ENCODE peak calls at places on chromosomes 2 and 18, in five cellular contexts. B is sigmoid colon, U is gastrocnemius medialis, Y is left ventricle myocardium inferior, V is colonic mucosa. I is an unnamed sample.

GRCh38 chr2:217995741-217996141 is 7.1 kb downstream of the TNS1 start:
- DNase-seq in Y (peak), B (no peak), U (peak), V (peak), I (peak)

GRCh38 chr2:159098815-159099455 is 130.5 kb downstream of the TANC1 start:
- DNase-seq in V (no peak), B (no peak), U (no peak), Y (no peak), I (no peak)

GRCh38 chr18:23229472-23229871 is 94.2 kb downstream of the CABLES1 start:
- DNase-seq in Y (no peak), V (no peak), B (no peak), U (no peak), I (no peak)

GRCh38 chr2:66573866-66574265 is 138.9 kb downstream of the MEIS1 start:
- DNase-seq in U (no peak), B (no peak), V (no peak), Y (no peak), I (no peak)

GRCh38 chr2:129181433-129181832 is 798.0 kb upstream of the RAB6C start:
- DNase-seq in V (no peak), U (no peak), Y (no peak), B (no peak), I (no peak)

GRCh38 chr2:60119778-60120177 is 433.7 kb downstream of the BCL11A start:
- DNase-seq in U (no peak), Y (no peak), V (no peak), B (no peak), I (no peak)

GRCh38 chr2:144275340-144275739 is 244.6 kb downstream of the ZEB2 start:
- DNase-seq in B (no peak), U (no peak), Y (no peak), V (no peak), I (no peak)

GRCh38 chr2:118954297-118955060 is 12.5 kb downstream of the MARCO start:
- DNase-seq in B (no peak), U (no peak), V (no peak), Y (no peak), I (no peak)

GRCh38 chr2:228777855-228778355 is 493.2 kb downstream of the PID1 start:
- DNase-seq in U (no peak), B (no peak), V (no peak), Y (no peak), I (no peak)

GRCh38 chr2:98477036-98477435 is 32.4 kb downstream of the INPP4A start:
- DNase-seq in U (no peak), B (peak), Y (no peak), V (no peak), I (no peak)

GRCh38 chr2:160494243-160494642 is 636 bp upstream of the RBMS1 start:
- DNase-seq in V (no peak), U (no peak), B (no peak), Y (no peak), I (no peak)

GRCh38 chr2:7014201-7014640 is 97.0 kb downstream of the RNF144A start:
- DNase-seq in Y (no peak), U (no peak), V (no peak), B (no peak), I (no peak)

GRCh38 chr2:241391892-241392665 is 36.0 kb downstream of the FARP2 start:
- DNase-seq in B (no peak), U (no peak), Y (no peak), V (peak), I (no peak)

GRCh38 chr2:46179037-46179621 is 118.1 kb upstream of the EPAS1 start:
- DNase-seq in Y (peak), V (no peak), B (peak), U (peak), I (peak)

GRCh38 chr2:64591188-64591587 is 62.5 kb downstream of the SERTAD2 start:
- DNase-seq in Y (no peak), B (no peak), V (no peak), U (no peak), I (no peak)

GRCh38 chr2:145258903-145259579 is 739.1 kb upstream of the ZEB2 start:
- DNase-seq in V (no peak), U (no peak), B (no peak), Y (no peak), I (no peak)

GRCh38 chr2:177282101-177282573 is 17.6 kb upstream of the NFE2L2 start:
- DNase-seq in Y (peak), V (no peak), U (peak), B (no peak), I (no peak)

GRCh38 chr2:182522428-182522896 is 95.6 kb upstream of the PDE1A start:
- DNase-seq in V (no peak), U (no peak), Y (no peak), B (no peak), I (no peak)

GRCh38 chr2:25078171-25079049 is 36.5 kb downstream of the EFR3B start:
- DNase-seq in U (no peak), V (no peak), Y (no peak), B (peak), I (no peak)

GRCh38 chr2:66478729-66479316 is 43.9 kb downstream of the MEIS1 start:
- DNase-seq in Y (no peak), U (no peak), B (no peak), V (no peak), I (no peak)

GRCh38 chr18:79916546-79917350 is 34.7 kb downstream of the SLC66A2 start:
- DNase-seq in U (peak), V (no peak), B (peak), Y (no peak), I (peak)

GRCh38 chr2:98560256-98560771 is 48.0 kb downstream of the COA5 start:
- DNase-seq in V (no peak), B (peak), U (peak), Y (peak), I (peak)

GRCh38 chr2:108938069-108938710 is 50.8 kb downstream of the EDAR start:
- DNase-seq in B (no peak), U (no peak), Y (no peak), V (no peak), I (peak)

GRCh38 chr2:64654063-64654811 is 524 bp upstream of the SERTAD2 start:
- DNase-seq in V (peak), Y (peak), U (peak), B (peak), I (peak)

GRCh38 chr18:49591775-49592174 is 29.9 kb downstream of the LIPG start:
- DNase-seq in V (peak), B (no peak), U (no peak), Y (no peak), I (no peak)

GRCh38 chr2:31524592-31524991 is 56.1 kb downstream of the SRD5A2 start:
- DNase-seq in U (no peak), Y (no peak), B (no peak), V (no peak), I (no peak)

GRCh38 chr2:42976400-42976799 is 184.0 kb upstream of the HAAO start:
- DNase-seq in B (peak), U (no peak), V (no peak), Y (no peak), I (peak)

GRCh38 chr2:42973771-42974170 is 181.4 kb upstream of the HAAO start:
- DNase-seq in U (no peak), B (peak), Y (no peak), V (no peak), I (no peak)

GRCh38 chr2:42974303-42974696 is 181.9 kb upstream of the HAAO start:
- DNase-seq in B (peak), V (no peak), U (no peak), Y (no peak), I (peak)

GRCh38 chr2:42974697-42975357 is 182.4 kb upstream of the HAAO start:
- DNase-seq in U (peak), B (peak), V (peak), Y (peak), I (peak)

GRCh38 chr2:42975358-42975717 is 183.0 kb upstream of the HAAO start:
- DNase-seq in V (no peak), U (no peak), B (peak), Y (no peak), I (peak)
- H3K4me3 ChIP-seq in V (peak), U (peak), B (peak), Y (peak), I (peak)

DNA sequence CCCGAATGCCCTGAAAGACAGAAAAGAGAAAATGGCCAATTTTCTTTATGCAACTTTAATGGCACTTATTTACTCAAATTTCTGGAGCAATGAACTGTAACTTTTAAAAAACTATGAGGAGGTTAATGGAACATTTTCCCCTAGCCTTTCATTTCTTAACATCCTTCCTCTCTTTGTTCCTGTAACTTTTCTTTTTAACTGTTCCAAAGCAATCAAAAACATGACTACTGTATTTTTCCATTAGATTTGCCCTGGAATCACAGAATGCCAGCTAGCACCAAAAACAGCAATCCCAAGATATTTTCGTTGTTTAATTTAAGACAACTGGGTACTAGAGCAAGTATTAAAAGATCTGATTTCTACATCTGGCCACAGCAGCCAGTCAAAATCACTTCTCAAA is 3.8 kb downstream of the STARD7 start:
- DNase-seq in B (no peak), V (no peak), Y (no peak), U (no peak), I (no peak)
- H3K4me3 ChIP-seq in B (no peak), V (no peak), Y (peak), U (peak), I (no peak)

DNA sequence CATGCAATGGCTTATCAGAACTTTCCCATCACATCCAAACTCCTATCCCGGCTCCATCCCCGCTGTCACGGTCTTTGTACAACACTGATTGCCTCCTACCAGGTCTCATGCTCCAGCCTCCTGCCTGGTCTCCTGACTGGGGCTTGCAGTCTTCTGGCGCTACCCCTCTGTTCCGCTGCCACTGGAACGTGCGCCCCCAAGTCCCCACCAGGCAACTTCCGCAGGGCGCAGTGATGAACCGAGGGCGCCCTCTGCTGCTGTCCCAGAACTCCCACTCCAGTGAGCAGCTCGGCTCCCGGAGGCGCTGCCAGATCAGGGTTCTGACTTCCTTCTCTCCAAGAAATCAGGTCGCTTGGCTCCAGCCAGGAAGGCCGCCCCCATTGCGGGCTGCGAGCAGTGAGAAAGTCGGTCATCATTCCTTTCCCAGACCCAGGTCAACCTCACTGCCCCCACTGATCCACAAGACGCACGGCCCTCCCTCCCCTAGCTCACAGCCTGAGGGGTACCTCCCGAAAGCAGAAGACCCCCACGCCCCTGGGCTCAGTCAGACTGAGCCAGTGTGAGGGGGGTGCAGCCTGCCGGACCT is 43.9 kb upstream of the RAB11FIP5 start:
- DNase-seq in Y (peak), U (peak), V (peak), B (peak), I (peak)
- H3K4me3 ChIP-seq in Y (no peak), U (no peak), V (no peak), B (no peak), I (no peak)

GRCh38 chr2:168913495-168913894 is 12.4 kb downstream of the G6PC2 start:
- DNase-seq in Y (no peak), U (no peak), B (no peak), V (no peak), I (no peak)

GRCh38 chr2:168915433-168916328 is 14.6 kb downstream of the G6PC2 start:
- DNase-seq in Y (no peak), U (no peak), B (no peak), V (no peak), I (no peak)

GRCh38 chr2:168912466-168913170 is 11.5 kb downstream of the G6PC2 start:
- DNase-seq in V (no peak), U (peak), Y (peak), B (peak), I (no peak)

GRCh38 chr2:168910330-168910729 is 9.2 kb downstream of the G6PC2 start:
- DNase-seq in V (no peak), Y (no peak), U (no peak), B (no peak), I (no peak)

GRCh38 chr2:168913171-168913484 is 12.0 kb downstream of the G6PC2 start:
- DNase-seq in B (no peak), Y (no peak), U (no peak), V (no peak), I (no peak)
- H3K4me3 ChIP-seq in B (peak), Y (peak), U (peak), V (peak), I (no peak)

GRCh38 chr2:113890253-113891235 is 655 bp downstream of the ACTR3 start:
- DNase-seq in Y (peak), V (peak), U (peak), B (peak), I (peak)

GRCh38 chr2:113887393-113887792 is 2.5 kb upstream of the ACTR3 start:
- DNase-seq in U (no peak), B (no peak), Y (no peak), V (no peak), I (no peak)

GRCh38 chr2:113889471-113890252 is at the start of gene ACTR3:
- DNase-seq in U (peak), V (peak), B (peak), Y (peak), I (peak)

GRCh38 chr2:113888641-113889470 is 1.0 kb upstream of the ACTR3 start:
- DNase-seq in Y (peak), V (peak), U (peak), B (no peak), I (no peak)

GRCh38 chr2:113886479-113887383 is 3.2 kb upstream of the ACTR3 start:
- DNase-seq in Y (peak), U (peak), B (no peak), V (peak), I (peak)
- H3K4me3 ChIP-seq in Y (no peak), U (no peak), B (no peak), V (no peak), I (no peak)

DNA sequence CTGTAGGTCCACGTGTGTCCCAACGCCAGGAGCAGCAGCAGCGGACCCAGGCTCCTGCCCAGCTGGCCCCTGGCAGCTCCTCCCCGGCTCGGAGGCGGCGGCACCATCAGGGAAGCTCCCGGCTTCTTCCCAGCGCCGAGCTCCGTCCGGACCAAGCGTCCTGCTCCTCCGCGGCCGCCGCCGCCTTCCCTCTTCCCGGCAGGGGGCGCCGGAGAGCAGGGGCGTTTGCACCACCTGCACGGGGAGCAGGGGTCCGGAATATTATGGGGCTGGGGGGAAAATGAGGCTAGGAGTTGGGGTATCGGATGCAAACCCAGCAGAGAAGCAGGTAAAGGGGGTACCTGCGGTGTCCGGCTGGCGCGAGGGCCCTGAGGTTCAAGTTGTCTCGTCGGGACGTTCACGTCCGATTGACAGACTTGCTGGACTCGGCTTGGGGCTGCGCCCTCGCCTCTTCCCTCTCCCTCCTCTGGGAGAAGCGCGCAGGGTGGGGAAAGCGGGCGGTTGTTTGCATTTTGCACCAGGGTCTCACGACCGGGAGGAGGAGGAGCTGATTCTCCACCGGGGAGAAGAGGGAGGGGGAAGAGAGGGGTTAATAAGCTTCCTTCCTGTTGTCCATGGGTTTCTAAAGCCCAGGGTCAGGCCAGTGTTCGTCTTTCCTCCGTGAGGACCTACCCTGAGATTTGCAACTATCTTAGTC is at the start of gene CCBE1:
- DNase-seq in U (peak), Y (peak), B (peak), V (peak), I (peak)
- H3K4me3 ChIP-seq in U (peak), Y (peak), B (peak), V (peak), I (no peak)

GRCh38 chr2:190973262-190973661 is 40.7 kb downstream of the STAT1 start:
- DNase-seq in B (no peak), Y (no peak), V (no peak), U (no peak), I (no peak)
- H3K4me3 ChIP-seq in B (no peak), Y (no peak), V (no peak), U (no peak), I (no peak)

I was measured in aorta.